ENCODE peak calls at places on chromosomes 6 and 20, in four cellular contexts. One of them, this sample, is unnamed.

GRCh38 chr20:37539424-37539823 is 11.7 kb upstream of the BLCAP start:
- DNase-seq in HepG2: no peak
- DNase-seq in GM12878: no peak
- DNase-seq in K562: no peak
- DNase-seq in this sample: no peak

GRCh38 chr20:2237059-2237458 is 58.7 kb upstream of the TGM3 start:
- DNase-seq in GM12878: no peak
- DNase-seq in K562: no peak
- DNase-seq in HepG2: no peak
- DNase-seq in this sample: no peak

GRCh38 chr6:104632565-104632964 is 227.2 kb downstream of the HACE1 start:
- DNase-seq in GM12878: no peak
- DNase-seq in K562: no peak
- DNase-seq in HepG2: no peak
- DNase-seq in this sample: no peak

GRCh38 chr6:13421425-13422057 is 65.9 kb downstream of the GFOD1 start:
- DNase-seq in K562: no peak
- DNase-seq in GM12878: no peak
- DNase-seq in HepG2: no peak
- DNase-seq in this sample: no peak

GRCh38 chr6:25659633-25660368 is 7.8 kb downstream of the SCGN start:
- DNase-seq in GM12878: no peak
- DNase-seq in HepG2: no peak
- DNase-seq in K562: no peak
- DNase-seq in this sample: no peak

GRCh38 chr6:33733294-33734007 is 13.3 kb downstream of the IP6K3 start:
- DNase-seq in K562: no peak
- DNase-seq in HepG2: no peak
- DNase-seq in GM12878: no peak
- DNase-seq in this sample: no peak

GRCh38 chr6:109117346-109118035 is 22.2 kb downstream of the CEP57L1 start:
- DNase-seq in HepG2: peak
- DNase-seq in GM12878: peak
- DNase-seq in K562: no peak
- DNase-seq in this sample: no peak

GRCh38 chr20:55079917-55080316 is 604.5 kb downstream of the DOK5 start:
- DNase-seq in GM12878: no peak
- DNase-seq in K562: no peak
- DNase-seq in HepG2: no peak
- DNase-seq in this sample: no peak

GRCh38 chr6:136093835-136094234 is 156.3 kb downstream of the MTFR2 start:
- DNase-seq in K562: no peak
- DNase-seq in HepG2: no peak
- DNase-seq in GM12878: no peak
- DNase-seq in this sample: no peak

DNA sequence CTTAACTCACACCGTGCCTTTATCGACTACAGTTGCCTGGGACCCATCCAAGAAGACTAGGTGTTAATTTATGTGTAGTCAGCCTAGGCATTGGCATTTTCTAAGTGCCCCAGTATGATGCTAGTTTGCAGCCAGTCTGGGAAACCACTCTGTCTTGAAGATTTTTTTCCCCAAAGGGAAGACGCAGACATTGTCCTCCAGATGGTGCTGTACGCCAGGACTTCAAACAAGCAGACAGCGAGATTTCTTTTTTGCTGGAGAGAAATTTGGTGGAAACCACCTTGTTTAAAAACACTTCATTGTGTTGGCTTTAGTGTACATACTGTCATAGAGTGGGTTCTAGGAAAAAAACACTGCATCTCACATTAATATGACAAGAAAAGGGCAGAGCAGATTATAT is 30.0 kb downstream of the ALDH5A1 start:
- DNase-seq in K562: peak
- DNase-seq in GM12878: no peak
- DNase-seq in HepG2: peak
- DNase-seq in this sample: peak
- TF ChIP-seq NFIC in K562: no peak
- TF ChIP-seq NFIC in GM12878: no peak
- TF ChIP-seq NFIC in HepG2: no peak
- TF ChIP-seq NFIC in this sample: no peak

GRCh38 chr6:14638932-14639875 is 521.6 kb downstream of the CD83 start:
- DNase-seq in K562: no peak
- DNase-seq in GM12878: peak
- DNase-seq in HepG2: no peak
- DNase-seq in this sample: peak
- TF ChIP-seq NFIC in K562: no peak
- TF ChIP-seq NFIC in GM12878: peak
- TF ChIP-seq NFIC in HepG2: no peak
- TF ChIP-seq NFIC in this sample: no peak

DNA sequence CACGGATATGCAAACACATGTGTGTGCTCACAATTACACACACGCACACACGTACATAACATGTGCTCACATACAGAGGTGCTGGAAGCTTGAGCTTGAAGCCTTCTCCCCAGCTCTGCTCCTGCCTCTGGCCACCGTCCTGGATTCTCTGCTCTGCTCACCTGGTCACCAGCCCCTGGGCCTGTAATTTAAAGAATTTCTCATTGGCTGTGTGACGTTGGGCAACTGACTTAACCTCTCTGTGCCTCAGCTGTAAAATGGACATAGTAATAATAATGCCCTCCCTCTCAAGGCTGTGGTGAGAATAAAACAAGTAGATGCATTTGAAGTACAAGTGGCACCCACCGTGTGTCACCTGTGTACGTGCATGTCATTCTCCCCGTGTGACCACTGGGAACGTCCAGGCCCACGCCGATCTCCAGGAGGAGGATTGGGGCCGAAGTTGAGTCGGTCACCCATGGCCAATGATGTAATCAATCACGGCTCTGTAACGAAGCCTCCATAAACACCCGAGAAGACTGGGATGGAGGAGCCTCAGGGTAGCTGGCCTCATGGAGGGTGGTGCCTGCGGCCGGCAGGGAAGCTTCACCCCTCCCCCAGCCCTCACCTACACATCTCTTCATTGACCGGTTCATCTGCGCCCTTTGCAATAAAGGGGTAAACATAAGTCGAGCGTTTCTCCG is 160.9 kb upstream of the AFDN start:
- DNase-seq in K562: no peak
- DNase-seq in HepG2: no peak
- DNase-seq in GM12878: no peak
- DNase-seq in this sample: no peak
- TF ChIP-seq NFIC in K562: no peak
- TF ChIP-seq NFIC in HepG2: no peak
- TF ChIP-seq NFIC in GM12878: no peak
- TF ChIP-seq NFIC in this sample: no peak

GRCh38 chr6:82875573-82876185 is 190.0 kb downstream of the UBE3D start:
- DNase-seq in K562: peak
- DNase-seq in HepG2: no peak
- DNase-seq in GM12878: no peak
- DNase-seq in this sample: no peak
- TF ChIP-seq NFIC in K562: no peak
- TF ChIP-seq NFIC in HepG2: no peak
- TF ChIP-seq NFIC in GM12878: no peak
- TF ChIP-seq NFIC in this sample: peak

GRCh38 chr6:151682922-151683321 is 124.6 kb upstream of the ESR1 start:
- DNase-seq in GM12878: no peak
- DNase-seq in HepG2: peak
- DNase-seq in K562: no peak
- DNase-seq in this sample: no peak

GRCh38 chr6:151679941-151680340 is 127.5 kb upstream of the ESR1 start:
- DNase-seq in K562: no peak
- DNase-seq in GM12878: no peak
- DNase-seq in HepG2: no peak
- DNase-seq in this sample: no peak

GRCh38 chr6:151680846-151681425 is 126.5 kb upstream of the ESR1 start:
- DNase-seq in K562: no peak
- DNase-seq in HepG2: no peak
- DNase-seq in GM12878: no peak
- DNase-seq in this sample: no peak

GRCh38 chr6:151682251-151682650 is 125.2 kb upstream of the ESR1 start:
- DNase-seq in HepG2: no peak
- DNase-seq in K562: no peak
- DNase-seq in GM12878: no peak
- DNase-seq in this sample: no peak

GRCh38 chr6:151681426-151682059 is 125.9 kb upstream of the ESR1 start:
- DNase-seq in HepG2: peak
- DNase-seq in K562: no peak
- DNase-seq in GM12878: no peak
- DNase-seq in this sample: no peak
- TF ChIP-seq NFIC in HepG2: no peak
- TF ChIP-seq NFIC in K562: no peak
- TF ChIP-seq NFIC in GM12878: no peak
- TF ChIP-seq NFIC in this sample: no peak

GRCh38 chr20:41234546-41234945 is 83.0 kb downstream of the ZHX3 start:
- DNase-seq in GM12878: no peak
- DNase-seq in K562: no peak
- DNase-seq in HepG2: no peak
- DNase-seq in this sample: no peak
- TF ChIP-seq NFIC in GM12878: no peak
- TF ChIP-seq NFIC in K562: no peak
- TF ChIP-seq NFIC in HepG2: no peak
- TF ChIP-seq NFIC in this sample: no peak

GRCh38 chr6:12327391-12327790 is 37.2 kb downstream of the EDN1 start:
- DNase-seq in K562: no peak
- DNase-seq in HepG2: no peak
- DNase-seq in GM12878: no peak
- DNase-seq in this sample: no peak

GRCh38 chr6:12328701-12329100 is 38.5 kb downstream of the EDN1 start:
- DNase-seq in GM12878: no peak
- DNase-seq in K562: no peak
- DNase-seq in HepG2: no peak
- DNase-seq in this sample: no peak

GRCh38 chr6:12325872-12326271 is 35.7 kb downstream of the EDN1 start:
- DNase-seq in GM12878: no peak
- DNase-seq in HepG2: no peak
- DNase-seq in K562: no peak
- DNase-seq in this sample: no peak

GRCh38 chr6:12324096-12324495 is 33.9 kb downstream of the EDN1 start:
- DNase-seq in HepG2: peak
- DNase-seq in K562: no peak
- DNase-seq in GM12878: no peak
- DNase-seq in this sample: no peak

GRCh38 chr6:12324741-12325140 is 34.6 kb downstream of the EDN1 start:
- DNase-seq in HepG2: peak
- DNase-seq in K562: no peak
- DNase-seq in GM12878: no peak
- DNase-seq in this sample: no peak
- TF ChIP-seq NFIC in HepG2: no peak
- TF ChIP-seq NFIC in K562: no peak
- TF ChIP-seq NFIC in GM12878: no peak
- TF ChIP-seq NFIC in this sample: no peak

DNA sequence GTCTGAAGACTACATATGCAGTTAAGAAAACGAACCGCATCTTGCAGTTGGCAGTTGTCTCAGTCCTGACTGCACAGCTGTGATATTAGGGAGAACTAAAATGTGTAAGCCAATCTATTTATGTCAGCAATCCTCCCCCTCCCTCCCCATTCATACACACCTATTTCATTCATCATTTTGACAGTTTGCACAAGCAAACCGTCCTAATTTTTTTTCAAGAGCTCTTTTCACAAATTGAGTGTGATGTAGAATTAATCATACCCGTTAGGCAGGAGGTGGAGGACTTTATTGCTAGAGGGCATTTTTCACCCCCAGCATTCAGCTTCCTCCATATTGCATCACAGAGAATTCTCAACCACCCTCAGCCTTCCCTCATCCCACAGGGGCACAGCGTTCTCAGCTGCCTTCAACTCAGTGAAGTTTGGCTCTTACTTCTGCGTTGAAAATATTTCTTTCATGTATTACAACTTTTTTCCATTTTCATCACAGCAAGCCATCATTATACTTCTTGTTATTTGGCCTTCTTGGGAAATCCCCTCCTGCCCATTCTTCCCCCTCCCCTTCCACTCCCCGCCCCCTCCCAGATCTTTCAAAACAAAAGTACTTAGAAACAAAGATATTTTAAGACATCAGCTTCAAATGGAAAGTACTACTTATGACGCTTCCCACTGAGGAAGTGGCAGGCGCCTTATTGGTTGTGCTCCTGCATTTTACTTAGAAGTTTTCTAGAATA is 37.5 kb downstream of the NOX3 start:
- DNase-seq in HepG2: no peak
- DNase-seq in GM12878: peak
- DNase-seq in K562: no peak
- DNase-seq in this sample: no peak
- TF ChIP-seq NFIC in HepG2: no peak
- TF ChIP-seq NFIC in GM12878: peak
- TF ChIP-seq NFIC in K562: no peak
- TF ChIP-seq NFIC in this sample: no peak

This sample was measured in SK-N-SH.